ENCODE peak calls at places on chromosomes 5 and 9, in six cellular contexts. U is lower leg skin, X is AG10803, I is fibroblast of lung, W is HFF-Myc, G is transverse colon. Q is an unnamed sample.

GRCh38 chr5:157345485-157345884 is 79.6 kb downstream of the CYFIP2 start:
- DNase-seq in U (no peak), X (no peak), I (no peak), W (no peak), G (no peak), Q (no peak)

GRCh38 chr9:130997925-130998595 is 10.9 kb upstream of the LAMC3 start:
- DNase-seq in U (no peak), X (peak; percentile 60), I (peak; percentile 60), W (peak; percentile 38), G (peak; percentile 72), Q (peak; percentile 50)

GRCh38 chr9:98964201-98964600 is 20.5 kb downstream of the COL15A1 start:
- DNase-seq in U (no peak), X (no peak), I (peak; percentile 88), W (no peak), G (no peak), Q (no peak)

GRCh38 chr9:128043467-128043868 is 23.7 kb downstream of the NAIF1 start:
- DNase-seq in U (no peak), X (no peak), I (no peak), W (no peak), G (no peak), Q (no peak)

GRCh38 chr5:140342287-140342686 is 4.1 kb downstream of the HBEGF start:
- DNase-seq in U (no peak), X (no peak), I (no peak), W (no peak), G (no peak), Q (no peak)

GRCh38 chr9:107472581-107473335 is 16.8 kb downstream of the KLF4 start:
- DNase-seq in U (no peak), X (no peak), I (no peak), W (no peak), G (no peak), Q (no peak)

GRCh38 chr5:321233-321725 is at the start of gene AHRR:
- DNase-seq in U (no peak), X (peak; percentile 70), I (peak; percentile 54), W (no peak), G (peak; percentile 72), Q (peak; percentile 47)

GRCh38 chr5:150789943-150790611 is 11.5 kb downstream of the SMIM3 start:
- DNase-seq in U (peak; percentile 54), X (peak; percentile 98), I (peak; percentile 98), W (peak; percentile 92), G (peak; percentile 31), Q (peak; percentile 99)

GRCh38 chr9:118023649-118024048 is 319.4 kb downstream of the TLR4 start:
- DNase-seq in U (no peak), X (no peak), I (no peak), W (no peak), G (no peak), Q (no peak)

GRCh38 chr5:59008816-59009473 is 426.1 kb downstream of the RAB3C start:
- DNase-seq in U (no peak), X (no peak), I (no peak), W (no peak), G (no peak), Q (no peak)

GRCh38 chr5:28576022-28576421 is 1537.6 kb upstream of the CDH9 start:
- DNase-seq in U (no peak), X (no peak), I (no peak), W (no peak), G (no peak), Q (peak; percentile 16)

GRCh38 chr9:106532616-106533015 is 330.4 kb upstream of the ZNF462 start:
- DNase-seq in U (no peak), X (no peak), I (no peak), W (no peak), G (no peak), Q (no peak)

GRCh38 chr5:123203105-123203794 is 114.2 kb downstream of the PRDM6 start:
- DNase-seq in U (no peak), X (peak; percentile 63), I (peak; percentile 85), W (no peak), G (no peak), Q (no peak)

GRCh38 chr5:15366676-15367391 is 133.1 kb upstream of the FBXL7 start:
- DNase-seq in U (no peak), X (peak; percentile 8), I (no peak), W (no peak), G (no peak), Q (peak; percentile 38)

GRCh38 chr9:20640331-20641187 is 18.3 kb upstream of the MLLT3 start:
- DNase-seq in U (peak; percentile 21), X (no peak), I (no peak), W (no peak), G (peak; percentile 80), Q (peak; percentile 68)

GRCh38 chr5:147481857-147482256 is 28.0 kb downstream of the DPYSL3 start:
- DNase-seq in U (no peak), X (peak; percentile 65), I (peak; percentile 60), W (no peak), G (no peak), Q (peak; percentile 73)

GRCh38 chr5:128081111-128081865 is 2.3 kb upstream of the SLC12A2 start:
- DNase-seq in U (no peak), X (no peak), I (peak; percentile 33), W (no peak), G (no peak), Q (no peak)
- TF ChIP-seq CTCF in U (no peak), X (peak; percentile 47), I (peak; percentile 28), W (no peak), G (peak; percentile 61), Q (peak; percentile 26)

DNA sequence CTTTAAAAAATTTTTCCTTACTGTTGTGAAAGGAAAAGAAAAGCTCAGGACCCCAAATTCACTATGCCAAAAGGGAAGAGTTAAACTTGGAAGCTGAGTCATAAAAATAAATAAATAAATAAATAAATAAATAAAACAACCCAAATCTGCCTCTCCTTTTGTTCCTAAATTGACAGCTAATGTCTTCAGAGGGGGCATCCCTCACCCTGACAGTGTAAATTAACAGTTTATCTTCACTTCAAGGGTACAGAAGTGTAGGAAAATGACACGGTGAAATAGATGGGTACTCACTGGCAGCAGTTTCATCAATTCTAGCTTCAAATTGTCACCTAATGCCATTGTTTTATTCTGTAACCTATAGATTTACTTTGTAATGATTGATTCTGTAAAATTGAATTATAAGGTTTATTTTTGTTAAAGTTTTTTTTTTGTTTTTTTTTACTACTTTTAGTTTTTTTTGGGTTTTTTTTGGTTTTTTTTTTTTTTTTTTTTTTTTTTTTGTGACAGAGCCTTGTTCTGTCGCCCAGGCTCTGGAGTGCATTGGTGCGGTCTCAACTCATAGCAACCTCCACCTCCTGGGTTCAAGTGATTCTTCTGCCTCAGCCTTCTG is 18.5 kb upstream of the ANXA1 start:
- DNase-seq in U (no peak), X (no peak), I (no peak), W (no peak), G (no peak), Q (no peak)
- H3K4me3 ChIP-seq in U (no peak overlapping the region), X (peak overlapping the region; percentile 62), I (peak overlapping the region; percentile 82), W (peak overlapping the region; percentile 43), G (no peak overlapping the region), Q (no peak overlapping the region)

GRCh38 chr9:124754289-124754688 is 16.8 kb downstream of the NR6A1 start:
- DNase-seq in U (no peak), X (peak; percentile 38), I (peak; percentile 50), W (no peak), G (no peak), Q (peak; percentile 55)
- TF ChIP-seq CTCF in U (no peak), X (peak; percentile 68), I (peak; percentile 67), W (peak; percentile 54), G (peak; percentile 30), Q (peak; percentile 70)

DNA sequence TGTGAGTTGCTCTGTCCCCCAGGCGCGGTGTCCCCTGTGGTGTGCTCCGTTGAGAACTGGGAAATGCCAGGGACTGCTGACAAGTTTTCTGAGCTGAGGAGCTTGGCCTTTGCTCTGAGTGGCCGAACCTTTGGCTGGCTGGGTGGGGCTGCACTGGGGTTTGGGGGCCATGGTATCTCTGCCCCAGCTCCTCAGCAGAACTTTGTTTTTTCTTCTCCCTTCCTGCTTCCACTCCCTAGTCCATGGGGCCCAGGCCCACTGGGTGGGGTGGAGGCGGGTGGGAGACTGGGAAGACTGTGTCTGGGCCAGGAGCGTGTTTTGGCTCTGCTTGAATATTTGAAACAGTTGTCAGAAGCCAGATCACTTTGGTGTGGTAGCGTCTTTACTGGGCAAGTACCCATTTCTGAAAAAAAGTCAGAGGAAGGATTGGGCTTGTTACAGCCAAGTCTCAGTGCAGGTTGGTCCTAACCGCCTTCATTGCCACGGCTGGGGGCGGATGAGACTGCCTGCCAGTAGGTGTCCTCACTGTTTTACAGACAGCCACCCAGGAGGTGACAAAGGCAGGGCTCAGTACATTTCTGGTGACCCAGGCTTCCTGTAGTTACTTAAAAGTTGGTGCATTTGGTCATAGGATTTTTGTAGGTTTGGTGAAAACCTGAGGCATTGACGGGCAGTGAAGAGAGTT is 92.7 kb downstream of the DAB2IP start:
- DNase-seq in U (peak; percentile 71), X (peak; percentile 75), I (peak; percentile 49), W (no peak), G (peak; percentile 75), Q (peak; percentile 56)
- H3K4me3 ChIP-seq in U (no peak overlapping the region), X (peak overlapping the region; percentile 71), I (peak overlapping the region; percentile 70), W (peak overlapping the region; percentile 49), G (peak overlapping the region; percentile 45), Q (peak overlapping the region; percentile 55)

DNA sequence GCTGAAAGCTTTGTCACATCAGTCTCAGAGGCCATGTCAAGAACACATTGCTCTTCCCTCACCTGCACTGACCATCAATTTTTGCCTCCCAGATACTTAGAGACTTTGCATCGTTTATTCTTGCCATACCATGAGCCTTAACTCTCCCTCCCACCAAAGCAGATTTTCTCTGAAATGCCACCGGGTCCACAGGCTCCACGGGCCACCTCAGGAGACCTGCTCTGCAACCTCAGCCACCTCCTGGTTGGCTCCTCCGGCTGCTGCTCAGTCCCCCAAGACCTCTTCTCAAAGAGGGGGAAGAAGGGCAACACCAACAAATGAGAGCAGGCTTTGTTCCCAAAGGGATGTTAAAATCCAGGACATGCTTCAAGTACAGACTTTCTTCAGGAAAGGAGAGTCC is 400.5 kb downstream of the SPOCK1 start:
- DNase-seq in U (no peak), X (no peak), I (no peak), W (no peak), G (no peak), Q (no peak)
- TF ChIP-seq CTCF in U (no peak), X (no peak), I (no peak), W (no peak), G (no peak), Q (no peak)

Q was measured in astrocyte of the spinal cord.